ENCODE peak calls at places on chromosomes 5 and 9, in ten cellular contexts. K is body of pancreas, P is suprapubic skin, H is lower leg skin, F is gastrocnemius medialis, T is stomach, O is heart left ventricle, R is sigmoid colon, L is vagina, Q is breast epithelium. D is an unnamed sample.

GRCh38 chr9:114205171-114206015 is 50.1 kb downstream of the COL27A1 start:
- DNase-seq in K (no peak), P (no peak), H (no peak), F (peak), T (no peak), O (no peak), R (no peak), L (no peak), Q (peak), D (no peak)

GRCh38 chr9:92406506-92406905 is 2.1 kb upstream of the OGN start:
- DNase-seq in K (peak), P (no peak), H (no peak), F (peak), T (no peak), O (no peak), R (peak), L (no peak), Q (no peak), D (peak)

GRCh38 chr5:98307811-98308210 is 465.7 kb upstream of the RGMB start:
- DNase-seq in K (no peak), P (no peak), H (no peak), F (no peak), T (no peak), O (no peak), R (no peak), L (no peak), Q (no peak), D (no peak)

GRCh38 chr9:14057347-14058077 is 256.4 kb downstream of the NFIB start:
- DNase-seq in K (no peak), P (no peak), H (no peak), F (no peak), T (no peak), O (no peak), R (no peak), L (no peak), Q (no peak), D (no peak)

GRCh38 chr5:94376672-94377345 is 241.6 kb downstream of the KIAA0825 start:
- DNase-seq in K (peak), P (no peak), H (no peak), F (no peak), T (no peak), O (no peak), R (no peak), L (no peak), Q (no peak), D (no peak)

GRCh38 chr9:15135167-15135792 is 171.7 kb downstream of the TTC39B start:
- DNase-seq in K (peak), P (no peak), H (peak), F (peak), T (peak), O (no peak), R (peak), L (no peak), Q (peak), D (peak)

GRCh38 chr5:133977161-133977787 is 8.8 kb upstream of the C5orf15 start:
- DNase-seq in K (no peak), P (no peak), H (no peak), F (no peak), T (peak), O (no peak), R (no peak), L (no peak), Q (no peak), D (no peak)

GRCh38 chr5:171641891-171642290 is 143.7 kb upstream of the SMIM23 start:
- DNase-seq in K (no peak), P (no peak), H (no peak), F (no peak), T (no peak), O (no peak), R (no peak), L (no peak), Q (no peak), D (no peak)

GRCh38 chr9:133137451-133138231 is 16.6 kb upstream of the RALGDS start:
- DNase-seq in K (peak), P (peak), H (no peak), F (peak), T (peak), O (no peak), R (peak), L (no peak), Q (peak), D (no peak)
- TF ChIP-seq CTCF in K (peak), P (no peak), H (no peak), F (no peak), T (no peak), O (no peak), R (no peak), L (no peak), Q (no peak), D (no peak)

GRCh38 chr9:19379697-19380046 is 364 bp downstream of the RPS6 start:
- DNase-seq in K (peak), P (no peak), H (peak), F (no peak), T (no peak), O (no peak), R (no peak), L (no peak), Q (no peak), D (peak)

GRCh38 chr9:19376931-19377330 is 3.1 kb downstream of the RPS6 start:
- DNase-seq in K (no peak), P (no peak), H (no peak), F (no peak), T (no peak), O (no peak), R (no peak), L (no peak), Q (no peak), D (no peak)

GRCh38 chr9:19379283-19379682 is 753 bp downstream of the RPS6 start:
- DNase-seq in K (no peak), P (no peak), H (no peak), F (no peak), T (no peak), O (no peak), R (no peak), L (no peak), Q (no peak), D (no peak)

GRCh38 chr9:19378154-19378553 is 1.9 kb downstream of the RPS6 start:
- DNase-seq in K (no peak), P (no peak), H (no peak), F (no peak), T (no peak), O (no peak), R (no peak), L (no peak), Q (no peak), D (no peak)

GRCh38 chr9:19378647-19379046 is 1.4 kb downstream of the RPS6 start:
- DNase-seq in K (no peak), P (no peak), H (no peak), F (no peak), T (no peak), O (no peak), R (no peak), L (no peak), Q (no peak), D (no peak)
- TF ChIP-seq POLR2A in K (no peak), P (no peak), H (no peak), F (no peak), T (no peak), O (no peak), R (no peak), L (no peak), Q (no peak), D (no peak)

GRCh38 chr9:126624912-126625311 is 11.2 kb downstream of the LMX1B start:
- DNase-seq in K (no peak), P (no peak), H (no peak), F (no peak), T (no peak), O (no peak), R (no peak), L (no peak), Q (no peak), D (no peak)
- TF ChIP-seq CTCF in K (no peak), P (no peak), H (no peak), F (no peak), T (no peak), O (no peak), R (no peak), L (no peak), Q (no peak), D (no peak)

GRCh38 chr9:131739192-131739961 is 499 bp downstream of the RAPGEF1 start:
- DNase-seq in K (peak), P (no peak), H (no peak), F (no peak), T (peak), O (peak), R (peak), L (no peak), Q (no peak), D (peak)
- TF ChIP-seq POLR2A in K (no peak), P (no peak), H (no peak), F (peak), T (no peak), O (no peak), R (no peak), L (no peak), Q (no peak), D (no peak)

DNA sequence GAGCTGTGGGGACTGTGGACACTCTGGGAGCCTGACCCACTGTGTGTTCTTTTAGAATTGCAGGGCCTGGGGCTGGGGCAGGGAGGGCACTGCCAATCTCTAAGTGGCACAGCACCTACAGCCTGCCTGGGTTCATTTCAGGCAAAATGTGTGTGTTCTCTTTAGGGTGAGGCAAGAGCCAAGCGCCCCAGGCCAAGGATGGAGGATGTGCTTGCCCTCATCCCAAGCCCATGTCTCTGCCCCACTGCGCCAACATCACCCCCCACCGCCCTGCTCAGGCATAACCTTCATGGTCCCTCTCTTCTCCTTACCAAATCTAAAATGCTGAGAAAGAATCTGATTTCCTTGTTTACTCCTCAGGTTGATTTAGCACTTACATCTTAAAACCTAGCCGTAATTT is 304.4 kb downstream of the RAB3C start:
- DNase-seq in K (no peak), P (no peak), H (no peak), F (no peak), T (no peak), O (no peak), R (no peak), L (no peak), Q (no peak), D (no peak)
- TF ChIP-seq CTCF in K (no peak), P (no peak), H (no peak), F (no peak), T (no peak), O (no peak), R (no peak), L (no peak), Q (no peak), D (no peak)

DNA sequence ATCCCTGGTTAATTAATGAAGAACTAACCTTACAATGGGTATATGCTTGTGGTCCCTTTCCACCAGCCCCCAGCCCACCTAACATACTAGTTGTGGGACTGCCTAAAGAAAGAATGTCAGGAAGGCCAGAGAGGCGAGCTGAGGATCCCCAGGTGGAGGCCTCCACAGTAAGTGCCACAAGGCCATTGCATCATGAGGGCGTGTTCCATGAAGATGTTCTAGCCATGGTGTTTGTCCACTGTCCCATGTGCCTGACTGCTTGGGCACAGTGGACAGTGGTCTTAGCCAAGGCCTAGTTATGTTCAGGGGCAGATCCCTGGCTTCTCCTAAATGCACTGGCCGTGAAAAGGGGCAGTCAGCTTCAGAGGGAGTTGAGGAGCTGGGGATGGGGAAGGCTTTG is 21.1 kb downstream of the ZFP62 start:
- DNase-seq in K (no peak), P (no peak), H (no peak), F (no peak), T (no peak), O (no peak), R (no peak), L (no peak), Q (no peak), D (no peak)
- TF ChIP-seq POLR2A in K (no peak), P (no peak), H (no peak), F (no peak), T (no peak), O (no peak), R (no peak), L (no peak), Q (no peak), D (no peak)

GRCh38 chr5:141186897-141187512 is at the start of gene PCDHB9:
- DNase-seq in K (peak), P (no peak), H (no peak), F (no peak), T (no peak), O (no peak), R (no peak), L (no peak), Q (no peak), D (peak)
- TF ChIP-seq CTCF in K (peak), P (no peak), H (no peak), F (no peak), T (no peak), O (peak), R (no peak), L (no peak), Q (peak), D (peak)

GRCh38 chr5:179839328-179840256 is 18.9 kb downstream of the SQSTM1 start:
- DNase-seq in K (peak), P (no peak), H (no peak), F (peak), T (peak), O (peak), R (peak), L (no peak), Q (no peak), D (peak)
- TF ChIP-seq POLR2A in K (no peak), P (no peak), H (no peak), F (peak), T (no peak), O (no peak), R (no peak), L (no peak), Q (no peak), D (no peak)

DNA sequence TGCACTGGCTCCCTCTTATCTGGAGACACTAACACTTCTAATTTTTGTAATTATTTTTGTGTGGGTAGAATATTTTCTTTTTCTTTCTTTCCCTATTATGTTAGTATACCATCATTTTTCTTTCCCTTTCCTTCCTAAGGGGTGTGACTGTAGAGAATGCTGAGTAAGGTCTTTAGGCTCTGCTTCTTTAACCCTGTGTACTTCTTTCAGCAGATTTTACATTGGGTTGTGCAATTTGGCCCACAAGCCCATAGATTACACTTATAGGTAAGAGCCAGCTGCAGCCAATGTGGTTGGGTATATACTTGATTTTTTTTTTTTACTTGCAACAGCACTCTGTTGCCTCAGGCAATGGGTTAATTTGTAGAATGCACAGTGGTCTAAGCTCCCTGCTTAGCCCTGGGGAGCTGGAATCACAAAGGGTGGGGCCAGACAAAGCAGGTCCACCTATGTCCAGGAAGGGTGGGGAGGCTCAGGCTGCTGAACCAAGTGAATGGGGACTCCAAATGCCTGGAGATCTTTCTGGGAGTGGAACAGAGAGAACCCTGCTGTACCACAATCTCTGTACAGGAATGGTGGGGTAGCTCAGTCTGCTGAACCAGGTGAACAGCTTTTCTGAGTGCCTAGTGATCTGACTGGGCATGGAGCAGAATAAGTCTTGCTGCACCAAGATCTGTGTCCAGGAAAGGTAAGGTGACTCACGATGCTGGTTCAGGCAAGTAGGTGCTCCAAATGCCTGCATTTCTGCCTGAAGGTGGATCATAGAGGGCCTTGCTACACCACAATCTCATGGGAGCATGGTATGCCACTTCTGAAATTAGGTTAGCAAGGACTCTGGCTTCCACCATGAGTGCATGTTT is 64.9 kb downstream of the SLC25A46 start:
- DNase-seq in K (no peak), P (no peak), H (no peak), F (no peak), T (no peak), O (no peak), R (no peak), L (no peak), Q (no peak), D (no peak)
- TF ChIP-seq CTCF in K (no peak), P (no peak), H (no peak), F (no peak), T (no peak), O (no peak), R (no peak), L (no peak), Q (no peak), D (no peak)

DNA sequence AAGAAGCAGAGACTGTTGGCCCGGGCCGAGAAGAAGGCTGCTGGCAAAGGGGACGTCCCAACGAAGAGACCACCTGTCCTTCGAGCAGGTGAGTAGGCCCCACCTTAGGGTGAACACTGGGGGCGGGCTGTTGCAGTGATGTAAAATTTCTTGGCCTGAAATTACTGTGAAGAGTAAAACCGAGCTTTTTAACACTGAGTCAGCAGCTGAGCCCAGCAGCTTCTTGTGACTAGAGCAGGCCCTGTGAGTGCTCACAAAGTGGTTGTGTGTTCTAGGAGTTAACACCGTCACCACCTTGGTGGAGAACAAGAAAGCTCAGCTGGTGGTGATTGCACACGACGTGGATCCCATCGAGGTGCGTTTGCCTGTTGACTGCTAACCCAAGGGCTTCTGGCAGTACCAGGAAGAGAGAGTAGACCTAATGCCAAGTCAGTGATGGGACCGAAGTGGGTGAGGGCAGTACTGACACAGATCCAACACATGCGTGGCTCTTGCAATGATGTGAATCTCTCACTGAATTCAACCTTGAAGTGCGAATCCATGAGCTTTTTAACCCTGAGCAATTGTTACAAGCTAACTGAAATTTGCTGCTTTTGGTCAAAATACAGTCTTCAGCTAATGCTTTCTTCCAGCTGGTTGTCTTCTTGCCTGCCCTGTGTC is 2.1 kb downstream of the RPL7A start:
- DNase-seq in K (no peak), P (no peak), H (no peak), F (no peak), T (no peak), O (no peak), R (no peak), L (no peak), Q (no peak), D (no peak)
- TF ChIP-seq POLR2A in K (no peak), P (no peak), H (no peak), F (no peak), T (no peak), O (no peak), R (no peak), L (no peak), Q (no peak), D (no peak)

D was measured in testis.